ENCODE peak calls at places on chromosome 9, in seven cellular contexts. F is fibroblast of the conjunctiva, K is lower lobe of right lung, H is T follicular helper cell, A is NCI-H187 treated with DMSO at 0.1 percent for 48 hours, O is progenitor cell of endocrine pancreas, Q is KBM-7. P is an unnamed sample.
A peak's percentile ranks its signal among the peaks of the same experiment; 100 is the strongest.

GRCh38 chr9:87382902-87383301 is 114.8 kb upstream of the DAPK1 start:
- DNase-seq in H (no peak), A (no peak), K (no peak), Q (no peak), O (no peak), F (peak; percentile 66), P (no peak)

GRCh38 chr9:35616681-35617459 is 1.3 kb downstream of the CD72 start:
- DNase-seq in K (peak; percentile 89), Q (peak; percentile 57), A (no peak), F (peak; percentile 16), O (no peak), H (peak; percentile 32), P (peak; percentile 86)

GRCh38 chr9:134205636-134206316 is 41.4 kb upstream of the RNU6ATAC start:
- DNase-seq in Q (no peak), H (no peak), O (no peak), K (peak; percentile 16), F (peak; percentile 84), A (no peak), P (no peak)

GRCh38 chr9:2039294-2040180 is 24.4 kb downstream of the SMARCA2 start:
- DNase-seq in O (no peak), F (no peak), A (no peak), Q (no peak), K (no peak), H (no peak), P (peak; percentile 52)

GRCh38 chr9:94600258-94600657 is 6.6 kb upstream of the FBP2 start:
- DNase-seq in K (no peak), O (no peak), Q (no peak), H (no peak), A (no peak), F (no peak), P (no peak)

GRCh38 chr9:98092633-98092971 is 26.4 kb downstream of the TRIM14 start:
- DNase-seq in Q (no peak), F (no peak), A (no peak), O (no peak), K (no peak), H (no peak), P (no peak)

GRCh38 chr9:70602364-70603019 is 188.0 kb upstream of the KLF9 start:
- DNase-seq in O (peak; percentile 26), F (peak; percentile 88), H (peak; percentile 3), K (no peak), Q (peak; percentile 84), A (peak; percentile 6), P (no peak)

GRCh38 chr9:89878687-89879086 is 273.9 kb downstream of the GADD45G start:
- DNase-seq in K (peak; percentile 54), H (no peak), O (no peak), Q (no peak), F (no peak), A (no peak), P (peak; percentile 38)

GRCh38 chr9:121628401-121628800 is 23.0 kb upstream of the DAB2IP start:
- DNase-seq in A (no peak), O (no peak), H (no peak), Q (no peak), F (no peak), K (no peak), P (no peak)

GRCh38 chr9:133945977-133946753 is 46.0 kb downstream of the VAV2 start:
- DNase-seq in F (no peak), O (no peak), Q (no peak), H (no peak), A (no peak), K (peak; percentile 37), P (no peak)

GRCh38 chr9:113890693-113891092 is 14.6 kb downstream of the ZNF618 start:
- DNase-seq in O (no peak), K (no peak), H (no peak), A (no peak), Q (no peak), F (no peak), P (no peak)

GRCh38 chr9:36424289-36425055 is 24.4 kb upstream of the RNF38 start:
- DNase-seq in Q (no peak), O (no peak), H (no peak), K (no peak), F (no peak), A (no peak), P (no peak)

GRCh38 chr9:134055981-134056461 is 11.8 kb downstream of the BRD3 start:
- DNase-seq in O (no peak), H (no peak), Q (no peak), K (peak; percentile 90), F (peak; percentile 84), A (no peak), P (peak; percentile 81)

GRCh38 chr9:94654165-94654894 is 15.0 kb upstream of the FBP1 start:
- DNase-seq in O (no peak), K (peak; percentile 78), H (no peak), A (no peak), Q (no peak), F (no peak), P (peak; percentile 80)

GRCh38 chr9:106668534-106668933 is 194.4 kb upstream of the ZNF462 start:
- DNase-seq in H (no peak), A (no peak), K (no peak), F (no peak), Q (no peak), O (no peak), P (no peak)

GRCh38 chr9:108609227-108609894 is 246.4 kb downstream of the ACTL7B start:
- DNase-seq in Q (no peak), K (no peak), F (no peak), A (no peak), H (no peak), O (no peak), P (no peak)

GRCh38 chr9:221989-222776 is 7.5 kb downstream of the DOCK8 start:
- DNase-seq in K (no peak), F (no peak), O (no peak), Q (peak; percentile 82), A (no peak), H (no peak), P (peak; percentile 41)